ENCODE peak calls at places on chromosome 15, in four cellular contexts. X, K, E and L are unnamed samples.

GRCh38 chr15:45473068-45473467 is 49.5 kb downstream of the SLC30A4 start:
- DNase-seq in K (no peak), E (no peak), X (no peak), L (no peak)

GRCh38 chr15:46034755-46035154 is 399.9 kb downstream of the SQOR start:
- DNase-seq in X (no peak), E (no peak), K (no peak), L (no peak)

GRCh38 chr15:96171842-96172241 is 158.7 kb upstream of the NR2F2 start:
- DNase-seq in E (no peak), X (no peak), K (peak), L (no peak)

GRCh38 chr15:63576441-63576840 is 20.7 kb upstream of the FBXL22 start:
- DNase-seq in E (no peak), K (no peak), X (no peak), L (no peak)

GRCh38 chr15:69689133-69689532 is 236.5 kb downstream of the RPLP1 start:
- DNase-seq in X (no peak), E (no peak), K (no peak), L (no peak)

GRCh38 chr15:83653639-83654378 is at the start of gene ADAMTSL3:
- DNase-seq in X (no peak), E (no peak), K (no peak), L (peak)

GRCh38 chr15:32790352-32790999 is 72.7 kb downstream of the GREM1 start:
- DNase-seq in K (no peak), E (peak), X (no peak), L (peak)

GRCh38 chr15:66761723-66762595 is 59.9 kb downstream of the SMAD6 start:
- DNase-seq in K (peak), X (no peak), E (peak), L (peak)

GRCh38 chr15:68924866-68925599 is 5.3 kb upstream of the SPESP1 start:
- DNase-seq in X (peak), K (peak), E (peak), L (peak)

GRCh38 chr15:60346077-60346476 is 51.7 kb downstream of the ANXA2 start:
- DNase-seq in K (no peak), E (no peak), X (no peak), L (no peak)

GRCh38 chr15:34795267-34796081 is at the start of gene ACTC1:
- DNase-seq in E (no peak), K (no peak), X (no peak), L (peak)

GRCh38 chr15:88274534-88275460 is 18.3 kb upstream of the NTRK3 start:
- DNase-seq in X (peak), E (peak), K (peak), L (peak)

GRCh38 chr15:51229907-51230328 is 108.5 kb downstream of the CYP19A1 start:
- DNase-seq in E (peak), K (peak), X (no peak), L (peak)

GRCh38 chr15:64865998-64866520 is 24.3 kb downstream of the PLEKHO2 start:
- DNase-seq in K (no peak), E (peak), X (no peak), L (peak)

GRCh38 chr15:99424978-99425665 is 140.7 kb upstream of the MEF2A start:
- DNase-seq in K (no peak), X (peak), E (peak), L (peak)

GRCh38 chr15:82538961-82539689 is 1.1 kb downstream of the RPS17 start:
- DNase-seq in X (no peak), E (no peak), K (peak), L (no peak)

GRCh38 chr15:39589815-39590644 is 9.2 kb downstream of the THBS1 start:
- DNase-seq in X (no peak), E (no peak), K (no peak), L (peak)

GRCh38 chr15:85642693-85643058 is 152.0 kb downstream of the KLHL25 start:
- DNase-seq in K (no peak), E (no peak), X (no peak), L (no peak)

GRCh38 chr15:91908401-91908800 is 54.9 kb downstream of the SLCO3A1 start:
- DNase-seq in K (no peak), X (no peak), E (peak), L (peak)

GRCh38 chr15:80550910-80551265 is 144.2 kb upstream of the ABHD17C start:
- DNase-seq in K (no peak), X (no peak), E (peak), L (peak)

GRCh38 chr15:55407631-55407948 is 569 bp downstream of the CCPG1 start:
- DNase-seq in E (peak), K (peak), X (no peak), L (no peak)

GRCh38 chr15:66251790-66252355 is 1.7 kb downstream of the MEGF11 start:
- DNase-seq in X (no peak), E (no peak), K (no peak), L (peak)

GRCh38 chr15:69697913-69698312 is 245.3 kb downstream of the RPLP1 start:
- DNase-seq in E (no peak), X (no peak), K (no peak), L (no peak)

GRCh38 chr15:43511012-43511885 is 6.2 kb upstream of the MAP1A start:
- DNase-seq in E (peak), K (peak), X (no peak), L (peak)

GRCh38 chr15:64044315-64045105 is 1.8 kb downstream of the DAPK2 start:
- DNase-seq in E (no peak), X (no peak), K (peak), L (no peak)

GRCh38 chr15:46786886-46787285 is 930.4 kb upstream of the SEMA6D start:
- DNase-seq in K (peak), X (no peak), E (no peak), L (peak)

GRCh38 chr15:70947369-70948335 is 55.0 kb downstream of the LRRC49 start:
- DNase-seq in K (no peak), X (no peak), E (no peak), L (no peak)